ENCODE peak calls at places on chromosomes 13 and 19, in four cellular contexts. F, O, C and E are unnamed samples.

GRCh38 chr19:38361633-38362075 is 12.7 kb upstream of the PSMD8 start:
- DNase-seq in C (peak; percentile 44), O (peak; percentile 98), F (peak; percentile 95), E (peak; percentile 95)

GRCh38 chr19:46924874-46925547 is 64.2 kb downstream of the ARHGAP35 start:
- DNase-seq in O (peak; percentile 46), F (no peak), C (peak; percentile 2), E (no peak)

GRCh38 chr13:97231118-97231831 is 9.1 kb downstream of the MBNL2 start:
- DNase-seq in C (no peak), F (no peak), O (no peak), E (no peak)

GRCh38 chr19:12983561-12984142 is 11.6 kb upstream of the NFIX start:
- DNase-seq in O (peak; percentile 99), C (peak; percentile 85), F (peak; percentile 95), E (peak; percentile 98)

GRCh38 chr19:525029-525428 is 6.5 kb upstream of the CDC34 start:
- DNase-seq in C (no peak), O (no peak), F (peak; percentile 37), E (no peak)

GRCh38 chr19:55360902-55361301 is 2.2 kb downstream of the GARIN5B start:
- DNase-seq in F (no peak), O (no peak), C (no peak), E (no peak)

GRCh38 chr13:49938921-49939320 is 2.8 kb upstream of the SPRYD7 start:
- DNase-seq in C (no peak), O (no peak), F (no peak), E (no peak)

GRCh38 chr13:49635599-49636433 is 7.5 kb downstream of the ARL11 start:
- DNase-seq in F (no peak), O (no peak), C (peak; percentile 63), E (no peak)

GRCh38 chr13:58018865-58019264 is 387.3 kb downstream of the PCDH17 start:
- DNase-seq in O (no peak), F (no peak), C (no peak), E (no peak)

GRCh38 chr13:37295046-37295445 is 189.6 kb upstream of the CSNK1A1L start:
- DNase-seq in F (no peak), O (peak; percentile 71), C (no peak), E (no peak)

GRCh38 chr19:45152504-45153338 is 8.1 kb downstream of the NKPD1 start:
- DNase-seq in C (peak; percentile 38), F (peak; percentile 73), O (peak; percentile 90), E (no peak)

GRCh38 chr13:31209172-31209818 is 9.5 kb downstream of the B3GLCT start:
- DNase-seq in F (peak; percentile 35), O (peak; percentile 95), C (no peak), E (peak; percentile 89)

GRCh38 chr13:99974939-99975561 is 3.5 kb upstream of the ZIC5 start:
- DNase-seq in C (no peak), O (peak; percentile 84), F (no peak), E (no peak)

GRCh38 chr13:113050856-113051431 is 54.6 kb upstream of the F7 start:
- DNase-seq in O (no peak), C (no peak), F (peak; percentile 65), E (no peak)

GRCh38 chr19:9836021-9836420 is 903 bp downstream of the PIN1 start:
- DNase-seq in O (no peak), F (no peak), C (no peak), E (no peak)

GRCh38 chr13:94599877-94600276 is 1.8 kb upstream of the GPR180 start:
- DNase-seq in O (no peak), C (no peak), F (no peak), E (no peak)

GRCh38 chr13:35471466-35472307 is 4.8 kb downstream of the MAB21L1 start:
- DNase-seq in O (peak; percentile 63), F (peak; percentile 12), C (no peak), E (no peak)

GRCh38 chr19:35006999-35007365 is 6.9 kb downstream of the GRAMD1A start:
- DNase-seq in O (peak; percentile 59), C (no peak), F (no peak), E (no peak)